ENCODE peak calls at places on chromosomes 12 and 14, in eight cellular contexts. P, W, K, I, C, S, D and V are unnamed samples.

GRCh38 chr14:61565836-61566536 is 129.3 kb upstream of the HIF1A start:
- DNase-seq in P (peak), W (no peak), K (no peak), I (no peak), C (no peak), S (no peak), D (no peak), V (no peak)

GRCh38 chr12:9349888-9350885 is 142.0 kb upstream of the PZP start:
- DNase-seq in P (no peak), W (no peak), K (no peak), I (no peak), C (no peak), S (no peak), D (no peak), V (no peak)

GRCh38 chr14:80231732-80232131 is 20.4 kb upstream of the DIO2 start:
- DNase-seq in P (no peak), W (no peak), K (no peak), I (no peak), C (no peak), S (no peak), D (no peak), V (no peak)

GRCh38 chr14:65260786-65261185 is 151.7 kb upstream of the FUT8 start:
- DNase-seq in P (peak), W (no peak), K (no peak), I (no peak), C (no peak), S (no peak), D (no peak), V (no peak)

GRCh38 chr12:115941362-115941761 is 336.1 kb downstream of the MED13L start:
- DNase-seq in P (peak), W (no peak), K (no peak), I (no peak), C (no peak), S (no peak), D (no peak), V (no peak)

GRCh38 chr12:88266851-88267360 is 124.8 kb downstream of the TMTC3 start:
- DNase-seq in P (peak), W (no peak), K (no peak), I (no peak), C (no peak), S (no peak), D (no peak), V (no peak)

GRCh38 chr14:96584907-96585671 is 82.9 kb downstream of the PAPOLA start:
- DNase-seq in P (no peak), W (no peak), K (no peak), I (no peak), C (no peak), S (no peak), D (no peak), V (no peak)

GRCh38 chr14:38505221-38506095 is 249.6 kb upstream of the CLEC14A start:
- DNase-seq in P (peak), W (no peak), K (no peak), I (no peak), C (no peak), S (no peak), D (no peak), V (no peak)

GRCh38 chr14:68964300-68965093 is 14.6 kb downstream of the ACTN1 start:
- DNase-seq in P (no peak), W (no peak), K (peak), I (no peak), C (no peak), S (no peak), D (no peak), V (no peak)

GRCh38 chr14:68736519-68736918 is 56.3 kb downstream of the ZFP36L1 start:
- DNase-seq in P (no peak), W (no peak), K (no peak), I (no peak), C (no peak), S (no peak), D (no peak), V (no peak)

GRCh38 chr14:20427231-20428009 is 8.5 kb downstream of the KLHL33 start:
- DNase-seq in P (peak), W (no peak), K (no peak), I (no peak), C (peak), S (peak), D (peak), V (no peak)

GRCh38 chr12:46610754-46611153 is 215.0 kb downstream of the SLC38A4 start:
- DNase-seq in P (no peak), W (no peak), K (no peak), I (no peak), C (no peak), S (no peak), D (no peak), V (no peak)

GRCh38 chr12:31736472-31736871 is 7.7 kb upstream of the AMN1 start:
- DNase-seq in P (peak), W (no peak), K (no peak), I (no peak), C (no peak), S (no peak), D (no peak), V (no peak)